ENCODE peak calls at places on chromosomes 6 and 20, in seven cellular contexts. F, U, B, L, S, I and A are unnamed samples.

GRCh38 chr6:157760589-157761330 is 62.3 kb upstream of the SNX9 start:
- DNase-seq in I (no peak), S (peak; percentile 87), B (no peak), L (no peak), U (no peak), F (peak; percentile 79), A (peak; percentile 70)

GRCh38 chr6:12621766-12622165 is 94.8 kb upstream of the PHACTR1 start:
- DNase-seq in F (no peak), U (no peak), I (no peak), L (no peak), S (no peak), B (no peak), A (no peak)

GRCh38 chr6:35765739-35766138 is 10.7 kb upstream of the CLPSL2 start:
- DNase-seq in U (no peak), I (no peak), L (no peak), B (no peak), F (no peak), S (no peak), A (no peak)

GRCh38 chr6:167866642-167867041 is 39.9 kb downstream of the AFDN start:
- DNase-seq in L (no peak), I (no peak), F (no peak), B (no peak), U (no peak), S (no peak), A (no peak)

GRCh38 chr20:8408587-8409307 is 276.7 kb downstream of the PLCB1 start:
- DNase-seq in L (no peak), B (no peak), I (no peak), U (no peak), S (no peak), F (no peak), A (no peak)

GRCh38 chr20:58650181-58650775 is 805 bp upstream of the STX16 start:
- DNase-seq in L (no peak), S (no peak), I (no peak), U (peak; percentile 40), F (no peak), B (no peak), A (no peak)

GRCh38 chr20:17725094-17725835 is 25.5 kb downstream of the BANF2 start:
- DNase-seq in U (no peak), L (no peak), S (peak; percentile 73), B (no peak), I (no peak), F (no peak), A (no peak)

GRCh38 chr6:20954325-20954724 is 420.1 kb downstream of the CDKAL1 start:
- DNase-seq in S (no peak), B (no peak), U (no peak), F (no peak), L (no peak), I (no peak), A (no peak)

GRCh38 chr20:38222231-38222922 is 38.2 kb downstream of the KIAA1755 start:
- DNase-seq in S (peak; percentile 69), B (peak; percentile 62), U (peak; percentile 26), F (peak; percentile 75), L (peak; percentile 35), I (no peak), A (no peak)

GRCh38 chr6:6875818-6876470 is 231.8 kb upstream of the RREB1 start:
- DNase-seq in S (peak; percentile 45), F (no peak), B (no peak), U (no peak), L (no peak), I (no peak), A (peak; percentile 69)

GRCh38 chr6:161128680-161129196 is 137.2 kb downstream of the MAP3K4 start:
- DNase-seq in I (no peak), F (no peak), S (peak; percentile 76), L (no peak), U (no peak), B (no peak), A (no peak)

GRCh38 chr6:157768304-157768703 is 54.7 kb upstream of the SNX9 start:
- DNase-seq in U (no peak), F (no peak), S (no peak), B (no peak), L (no peak), I (no peak), A (no peak)

GRCh38 chr6:150579611-150580010 is 20.1 kb upstream of the PLEKHG1 start:
- DNase-seq in U (no peak), S (no peak), B (peak; percentile 56), F (no peak), L (no peak), I (no peak), A (no peak)

GRCh38 chr6:74578339-74578738 is 627.5 kb downstream of the COL12A1 start:
- DNase-seq in F (no peak), S (peak; percentile 86), U (no peak), I (no peak), L (no peak), B (no peak), A (peak; percentile 35)

GRCh38 chr20:43055181-43055884 is 134.4 kb downstream of the PTPRT start:
- DNase-seq in U (no peak), S (no peak), L (no peak), F (no peak), B (no peak), I (no peak), A (no peak)

GRCh38 chr20:47317127-47317895 is 39.2 kb downstream of the ZMYND8 start:
- DNase-seq in S (peak; percentile 99), U (peak; percentile 34), B (peak; percentile 59), F (peak; percentile 95), I (peak; percentile 38), L (peak; percentile 19), A (peak; percentile 90)

GRCh38 chr20:13205848-13206434 is 15.1 kb upstream of the ISM1 start:
- DNase-seq in B (no peak), L (no peak), U (no peak), F (no peak), S (peak; percentile 51), I (no peak), A (no peak)

GRCh38 chr6:53107091-53107490 is 41.5 kb downstream of the GCM1 start:
- DNase-seq in I (no peak), B (no peak), L (no peak), S (peak; percentile 64), F (no peak), U (no peak), A (peak; percentile 56)

GRCh38 chr20:8213831-8214587 is 81.9 kb downstream of the PLCB1 start:
- DNase-seq in U (no peak), B (no peak), F (no peak), S (no peak), I (no peak), L (no peak), A (no peak)

GRCh38 chr6:158621694-158622544 is 22.6 kb downstream of the DYNLT1 start:
- DNase-seq in S (no peak), L (no peak), B (no peak), I (no peak), U (no peak), F (no peak), A (no peak)

GRCh38 chr6:35139924-35140524 is 1.1 kb downstream of the TCP11 start:
- DNase-seq in B (peak; percentile 89), F (peak; percentile 51), S (peak; percentile 64), L (peak; percentile 29), I (peak; percentile 56), U (no peak), A (no peak)

GRCh38 chr6:17086469-17086868 is 15.4 kb upstream of the STMND1 start:
- DNase-seq in F (peak; percentile 77), S (peak; percentile 83), U (no peak), B (peak; percentile 82), L (no peak), I (peak; percentile 60), A (peak; percentile 48)

GRCh38 chr20:55269913-55270312 is 735.4 kb downstream of the CBLN4 start:
- DNase-seq in U (no peak), F (no peak), L (no peak), S (no peak), I (no peak), B (no peak), A (no peak)

GRCh38 chr20:45518282-45518681 is 2.9 kb upstream of the SPINT3 start:
- DNase-seq in L (no peak), I (no peak), S (peak; percentile 35), U (no peak), B (no peak), F (no peak), A (peak; percentile 26)

GRCh38 chr6:145960918-145961604 is 3.1 kb downstream of the SHPRH start:
- DNase-seq in F (no peak), B (no peak), S (no peak), U (no peak), I (no peak), L (no peak), A (no peak)

GRCh38 chr6:134676307-134677281 is 273.3 kb downstream of the ALDH8A1 start:
- DNase-seq in S (no peak), U (no peak), F (no peak), L (no peak), B (no peak), I (no peak), A (peak; percentile 82)

GRCh38 chr6:21595951-21596378 is 2.4 kb downstream of the SOX4 start:
- DNase-seq in U (no peak), B (no peak), S (no peak), L (no peak), F (no peak), I (no peak), A (no peak)

GRCh38 chr6:8644306-8644705 is 209.0 kb upstream of the SLC35B3 start:
- DNase-seq in L (no peak), S (no peak), F (no peak), B (no peak), U (no peak), I (no peak), A (no peak)

GRCh38 chr6:156780962-156781705 is 4.0 kb downstream of the ARID1B start:
- DNase-seq in S (no peak), L (no peak), F (no peak), B (no peak), I (peak; percentile 19), U (no peak), A (no peak)

GRCh38 chr6:37459981-37460800 is 27.2 kb downstream of the CMTR1 start:
- DNase-seq in B (no peak), F (no peak), L (no peak), S (no peak), U (no peak), I (no peak), A (no peak)

GRCh38 chr20:8203366-8203765 is 71.3 kb downstream of the PLCB1 start:
- DNase-seq in F (no peak), S (no peak), B (no peak), L (no peak), U (no peak), I (no peak), A (no peak)

GRCh38 chr6:25492951-25493350 is 159.1 kb upstream of the SCGN start:
- DNase-seq in I (no peak), L (no peak), F (no peak), S (no peak), U (no peak), B (no peak), A (no peak)

GRCh38 chr6:152233547-152234320 is 403.4 kb downstream of the SYNE1 start:
- DNase-seq in I (no peak), S (no peak), U (no peak), L (no peak), B (no peak), F (no peak), A (no peak)

GRCh38 chr20:38937978-38938473 is 11.8 kb downstream of the FAM83D start:
- DNase-seq in F (no peak), S (no peak), B (no peak), L (no peak), U (no peak), I (no peak), A (no peak)

GRCh38 chr6:26327450-26328264 is 37.3 kb upstream of the BTN3A2 start:
- DNase-seq in S (peak; percentile 69), L (no peak), U (peak; percentile 47), B (peak; percentile 38), I (peak; percentile 5), F (peak; percentile 62), A (no peak)

GRCh38 chr6:11615214-11615602 is 77.7 kb downstream of the TMEM170B start:
- DNase-seq in F (no peak), I (no peak), L (no peak), B (no peak), S (peak; percentile 70), U (no peak), A (no peak)